ENCODE peak calls at places on chromosome 16, in six cellular contexts. O is AG04449, S is hepatocyte, V is H7, X is psoas muscle, B is IMR-90. T is an unnamed sample.

GRCh38 chr16:82701302-82702022 is 74.7 kb downstream of the CDH13 start:
- DNase-seq in O (no peak), S (no peak), V (no peak), X (no peak), B (no peak), T (no peak)

GRCh38 chr16:27400751-27401620 is 988 bp upstream of the IL21R start:
- DNase-seq in O (no peak), S (no peak), V (no peak), X (no peak), B (peak), T (peak)

GRCh38 chr16:53043986-53044571 is 8.6 kb downstream of the CHD9NB start:
- DNase-seq in O (no peak), S (peak), V (peak), X (no peak), B (no peak), T (no peak)

GRCh38 chr16:680625-680945 is 375 bp downstream of the STUB1 start:
- DNase-seq in O (no peak), S (no peak), V (peak), X (no peak), B (no peak), T (no peak)

GRCh38 chr16:69316595-69317034 is 5.5 kb downstream of the VPS4A start:
- DNase-seq in O (no peak), S (no peak), V (no peak), X (peak), B (no peak), T (no peak)

GRCh38 chr16:674968-675883 is at the start of gene RHBDL1:
- DNase-seq in O (no peak), S (peak), V (peak), X (no peak), B (peak), T (no peak)

GRCh38 chr16:50602531-50603205 is 54.5 kb downstream of the NKD1 start:
- DNase-seq in O (no peak), S (no peak), V (no peak), X (no peak), B (no peak), T (no peak)

GRCh38 chr16:2473999-2474876 is 689 bp upstream of the TBC1D24 start:
- DNase-seq in O (no peak), S (peak), V (peak), X (peak), B (peak), T (no peak)

GRCh38 chr16:8931864-8932263 is 31.8 kb downstream of the USP7 start:
- DNase-seq in O (no peak), S (peak), V (peak), X (peak), B (peak), T (no peak)

GRCh38 chr16:526181-527014 is 1.1 kb upstream of the CAPN15 start:
- DNase-seq in O (no peak), S (peak), V (peak), X (no peak), B (peak), T (no peak)

GRCh38 chr16:8686031-8686621 is 11.7 kb downstream of the ABAT start:
- DNase-seq in O (no peak), S (no peak), V (no peak), X (no peak), B (no peak), T (no peak)

DNA sequence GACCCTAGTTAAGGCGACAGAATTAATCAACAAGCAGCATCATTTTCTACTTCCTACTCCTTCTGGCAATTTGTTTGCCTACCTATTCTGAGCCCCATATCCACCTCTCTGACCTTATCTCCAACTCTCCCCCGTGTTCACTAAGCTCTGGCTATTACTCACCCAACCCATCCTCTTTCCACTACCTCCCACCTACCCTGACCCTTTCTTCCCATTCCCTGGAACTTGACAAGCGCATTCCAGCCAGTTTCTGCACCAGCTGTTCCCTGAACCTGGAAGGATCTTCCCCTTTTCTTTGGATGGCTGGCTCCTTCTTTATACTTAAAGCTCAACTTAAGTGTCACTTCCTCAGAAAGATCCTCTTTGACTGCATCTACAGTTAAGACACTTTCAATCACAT is 2.3 kb downstream of the DCUN1D3 start:
- DNase-seq in O (no peak), S (peak), V (no peak), X (no peak), B (peak), T (no peak)
- H3K4me3 ChIP-seq in O (peak), S (no peak), V (no peak), X (peak), B (no peak), T (no peak)

DNA sequence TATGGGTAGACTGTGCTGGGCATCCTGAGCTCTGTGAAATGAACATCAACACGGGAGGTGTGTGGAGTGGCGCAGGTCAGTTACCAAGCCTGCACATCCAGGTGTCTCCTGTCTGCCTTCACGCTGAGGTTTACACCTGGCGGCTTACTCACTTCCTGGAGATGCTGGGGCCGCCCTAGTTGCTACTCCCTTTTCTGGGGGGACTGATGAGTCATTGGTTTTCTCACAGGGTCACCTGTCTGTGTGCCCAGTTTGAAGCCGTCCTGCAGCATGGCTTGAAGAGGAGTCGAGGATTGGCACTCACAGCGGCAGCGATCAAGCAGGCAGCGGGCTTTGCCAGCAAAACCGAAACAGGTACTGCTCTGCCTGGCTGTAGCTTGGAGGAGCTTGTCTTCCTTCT is 50.6 kb downstream of the SNX29 start:
- DNase-seq in O (no peak), S (no peak), V (peak), X (no peak), B (no peak), T (no peak)
- H3K4me3 ChIP-seq in O (no peak), S (no peak), V (no peak), X (no peak), B (no peak), T (no peak)

DNA sequence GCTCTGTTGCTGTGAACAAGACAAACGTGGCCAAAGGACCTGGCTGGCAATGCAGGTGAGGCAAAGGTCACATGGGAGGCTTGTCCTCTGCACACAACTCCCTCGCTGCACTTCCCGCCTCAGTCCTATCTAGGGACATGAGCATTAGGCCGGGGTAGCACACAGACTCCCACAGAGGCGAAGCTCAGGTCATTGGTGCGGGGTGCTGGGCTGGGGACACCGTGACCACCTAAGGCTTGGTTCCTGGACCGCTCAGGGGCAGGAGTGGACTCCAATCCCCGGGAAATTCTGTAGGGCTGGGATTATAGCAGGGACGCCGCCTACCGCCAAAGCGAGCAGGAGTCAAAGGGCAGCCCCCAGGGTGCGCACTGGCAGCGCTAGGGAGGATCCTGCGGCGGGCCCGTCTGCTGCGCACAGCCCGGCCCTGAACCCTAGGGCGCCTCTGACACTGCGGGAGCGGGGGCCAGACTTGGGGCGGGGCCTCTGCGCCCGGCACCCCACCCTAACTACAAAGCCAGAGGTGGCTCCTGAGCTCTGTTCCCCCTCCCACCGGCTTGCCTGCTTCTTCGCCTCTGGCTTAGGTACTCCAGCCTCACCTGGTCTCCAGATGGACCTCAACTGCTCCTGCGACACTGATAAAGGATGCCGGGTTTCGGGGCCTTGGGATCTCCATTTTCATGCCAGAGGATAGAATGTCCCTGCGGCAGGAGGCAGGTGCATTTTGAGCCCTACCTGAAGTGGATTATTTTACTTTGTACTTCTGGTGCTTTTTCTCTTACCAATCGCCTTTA is 3.9 kb upstream of the MT1B start:
- DNase-seq in O (no peak), S (peak), V (peak), X (no peak), B (no peak), T (no peak)
- H3K4me3 ChIP-seq in O (no peak), S (no peak), V (peak), X (no peak), B (no peak), T (no peak)

GRCh38 chr16:29810699-29811169 is 1.3 kb upstream of the PRRT2 start:
- DNase-seq in O (no peak), S (no peak), V (peak), X (peak), B (no peak), T (no peak)
- H3K4me3 ChIP-seq in O (peak), S (no peak), V (peak), X (peak), B (no peak), T (no peak)

DNA sequence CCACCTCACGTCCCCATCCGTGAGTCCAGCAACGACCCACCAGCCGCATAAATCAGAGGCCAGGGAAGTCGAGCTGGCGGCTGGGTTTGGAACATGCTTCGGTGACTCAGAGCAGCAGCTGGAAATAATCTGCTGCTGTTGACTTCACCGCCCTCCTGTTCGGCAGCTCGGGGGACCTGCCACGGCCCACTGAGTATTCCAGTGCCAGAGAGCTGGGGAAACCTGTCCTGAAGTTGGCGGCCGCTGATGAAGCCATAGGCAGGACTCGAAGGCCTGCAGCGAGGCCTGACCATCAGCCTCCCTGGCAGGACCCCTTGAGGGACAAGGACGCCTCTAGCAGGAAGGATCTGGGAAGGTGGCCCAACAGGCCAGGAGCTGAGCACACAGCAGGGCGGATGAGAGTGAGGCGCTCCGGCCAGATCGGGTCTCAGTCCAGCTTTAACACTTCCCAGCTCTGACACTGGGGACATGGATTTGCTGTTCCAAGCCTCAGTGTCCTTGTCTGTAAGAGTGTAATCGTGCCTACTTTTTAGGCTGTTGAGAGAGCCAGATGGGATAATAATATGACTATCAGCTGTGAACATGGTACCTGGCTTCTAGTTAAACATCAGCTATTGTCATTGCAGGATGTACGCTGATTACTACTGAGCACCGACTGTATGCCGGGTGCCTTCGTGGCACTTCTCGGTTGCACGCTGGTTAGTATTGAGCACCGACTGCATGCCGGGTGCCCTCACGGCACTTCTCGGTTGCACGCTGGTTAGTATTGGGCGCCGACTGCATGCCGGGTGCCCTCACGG is 50.4 kb upstream of the CIBAR2 start:
- DNase-seq in O (no peak), S (peak), V (no peak), X (peak), B (peak), T (no peak)
- H3K4me3 ChIP-seq in O (no peak), S (no peak), V (no peak), X (peak), B (no peak), T (no peak)

T was measured in BJ.